ENCODE peak calls at places on chromosomes 13 and 19, in seven cellular contexts. One of them, this sample, is unnamed.
A peak's percentile ranks its signal among the peaks of the same experiment; 100 is the strongest.

GRCh38 chr19:39342647-39343305 is 555 bp downstream of the SAMD4B start:
- DNase-seq in astrocyte: no peak
- DNase-seq in heart right ventricle: peak; percentile 28
- DNase-seq in right atrium auricular region: no peak
- DNase-seq in IMR-90: no peak
- DNase-seq in body of pancreas: peak; percentile 15
- DNase-seq in DND-41: no peak
- DNase-seq in this sample: no peak

GRCh38 chr19:3919793-3920192 is 13.1 kb upstream of the NMRK2 start:
- DNase-seq in IMR-90: no peak
- DNase-seq in right atrium auricular region: no peak
- DNase-seq in DND-41: no peak
- DNase-seq in astrocyte: no peak
- DNase-seq in body of pancreas: no peak
- DNase-seq in heart right ventricle: no peak
- DNase-seq in this sample: no peak

GRCh38 chr13:90738881-90739280 is 608.6 kb upstream of the MIR17HG start:
- DNase-seq in body of pancreas: no peak
- DNase-seq in DND-41: no peak
- DNase-seq in astrocyte: peak; percentile 81
- DNase-seq in heart right ventricle: no peak
- DNase-seq in IMR-90: no peak
- DNase-seq in right atrium auricular region: no peak
- DNase-seq in this sample: no peak

GRCh38 chr19:6066661-6067646 is 43.3 kb downstream of the RFX2 start:
- DNase-seq in astrocyte: peak; percentile 88
- DNase-seq in heart right ventricle: peak; percentile 97
- DNase-seq in IMR-90: peak; percentile 86
- DNase-seq in right atrium auricular region: peak; percentile 99
- DNase-seq in DND-41: no peak
- DNase-seq in body of pancreas: peak; percentile 97
- DNase-seq in this sample: peak; percentile 49

GRCh38 chr13:91247768-91248167 is 99.7 kb upstream of the MIR17HG start:
- DNase-seq in DND-41: no peak
- DNase-seq in IMR-90: no peak
- DNase-seq in body of pancreas: no peak
- DNase-seq in right atrium auricular region: no peak
- DNase-seq in astrocyte: no peak
- DNase-seq in heart right ventricle: no peak
- DNase-seq in this sample: no peak

GRCh38 chr13:35888327-35888940 is 242.7 kb downstream of the DCLK1 start:
- DNase-seq in IMR-90: peak; percentile 18
- DNase-seq in heart right ventricle: no peak
- DNase-seq in astrocyte: peak; percentile 58
- DNase-seq in DND-41: no peak
- DNase-seq in body of pancreas: no peak
- DNase-seq in right atrium auricular region: no peak
- DNase-seq in this sample: no peak

GRCh38 chr13:77981191-77981925 is 62.7 kb upstream of the EDNRB start:
- DNase-seq in heart right ventricle: no peak
- DNase-seq in right atrium auricular region: no peak
- DNase-seq in DND-41: no peak
- DNase-seq in IMR-90: peak; percentile 13
- DNase-seq in astrocyte: peak; percentile 5
- DNase-seq in body of pancreas: no peak
- DNase-seq in this sample: no peak

GRCh38 chr19:55633866-55634265 is 6.9 kb upstream of the ZNF580 start:
- DNase-seq in IMR-90: no peak
- DNase-seq in heart right ventricle: no peak
- DNase-seq in right atrium auricular region: no peak
- DNase-seq in astrocyte: no peak
- DNase-seq in body of pancreas: no peak
- DNase-seq in DND-41: no peak
- DNase-seq in this sample: no peak

GRCh38 chr13:45100855-45101254 is 19.5 kb upstream of the GTF2F2 start:
- DNase-seq in DND-41: no peak
- DNase-seq in right atrium auricular region: no peak
- DNase-seq in heart right ventricle: no peak
- DNase-seq in astrocyte: no peak
- DNase-seq in body of pancreas: no peak
- DNase-seq in IMR-90: no peak
- DNase-seq in this sample: no peak

GRCh38 chr13:34413538-34414210 is 528.4 kb upstream of the NBEA start:
- DNase-seq in IMR-90: no peak
- DNase-seq in body of pancreas: no peak
- DNase-seq in heart right ventricle: no peak
- DNase-seq in right atrium auricular region: no peak
- DNase-seq in DND-41: no peak
- DNase-seq in astrocyte: peak; percentile 33
- DNase-seq in this sample: no peak

GRCh38 chr13:34412295-34412694 is 529.8 kb upstream of the NBEA start:
- DNase-seq in astrocyte: peak; percentile 26
- DNase-seq in right atrium auricular region: no peak
- DNase-seq in DND-41: no peak
- DNase-seq in body of pancreas: no peak
- DNase-seq in IMR-90: no peak
- DNase-seq in heart right ventricle: no peak
- DNase-seq in this sample: no peak

GRCh38 chr13:34411881-34412280 is 530.2 kb upstream of the NBEA start:
- DNase-seq in body of pancreas: no peak
- DNase-seq in astrocyte: no peak
- DNase-seq in right atrium auricular region: no peak
- DNase-seq in heart right ventricle: no peak
- DNase-seq in IMR-90: no peak
- DNase-seq in DND-41: no peak
- DNase-seq in this sample: no peak

GRCh38 chr13:34411177-34411576 is 530.9 kb upstream of the NBEA start:
- DNase-seq in IMR-90: no peak
- DNase-seq in heart right ventricle: no peak
- DNase-seq in DND-41: no peak
- DNase-seq in astrocyte: no peak
- DNase-seq in body of pancreas: no peak
- DNase-seq in right atrium auricular region: no peak
- DNase-seq in this sample: no peak

DNA sequence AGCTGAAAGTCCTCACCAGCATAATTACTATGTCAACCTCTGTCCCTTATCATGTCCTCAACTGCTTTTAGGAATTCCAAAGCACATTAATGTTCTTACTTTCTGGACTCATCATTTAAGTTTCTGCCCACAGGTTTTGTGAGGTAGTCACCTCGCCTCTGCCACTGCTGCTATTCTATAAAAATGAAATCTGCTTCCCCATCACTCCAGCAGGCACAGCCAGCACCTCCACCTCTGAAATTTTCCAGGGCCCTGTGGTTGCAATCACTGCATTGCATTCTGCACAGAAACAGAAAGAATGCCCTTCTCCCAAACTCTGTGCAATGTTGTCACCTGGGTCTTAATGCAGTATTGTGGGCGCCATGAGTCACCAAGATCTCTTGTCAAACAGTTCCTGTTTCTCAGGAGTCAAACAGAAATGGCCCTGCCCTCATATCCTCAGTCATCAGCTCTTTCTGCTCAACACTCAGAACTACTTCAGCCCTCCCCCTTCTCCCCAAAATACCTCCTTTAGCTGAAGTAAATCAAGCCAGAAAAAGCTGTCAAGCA is 529.2 kb upstream of the NBEA start:
- DNase-seq in right atrium auricular region: no peak
- DNase-seq in DND-41: no peak
- DNase-seq in body of pancreas: no peak
- DNase-seq in heart right ventricle: no peak
- DNase-seq in IMR-90: no peak
- DNase-seq in astrocyte: peak; percentile 73
- DNase-seq in this sample: no peak
- H3K9me3 ChIP-seq in right atrium auricular region: no peaks in the 10 kb centered on the region
- H3K9me3 ChIP-seq in DND-41: no peaks in the 10 kb centered on the region
- H3K9me3 ChIP-seq in body of pancreas: no peaks in the 10 kb centered on the region
- H3K9me3 ChIP-seq in heart right ventricle: no peaks in the 10 kb centered on the region
- H3K9me3 ChIP-seq in IMR-90: no peaks in the 10 kb centered on the region
- H3K9me3 ChIP-seq in astrocyte: no peaks in the 10 kb centered on the region
- H3K9me3 ChIP-seq in this sample: no peaks in the 10 kb centered on the region

DNA sequence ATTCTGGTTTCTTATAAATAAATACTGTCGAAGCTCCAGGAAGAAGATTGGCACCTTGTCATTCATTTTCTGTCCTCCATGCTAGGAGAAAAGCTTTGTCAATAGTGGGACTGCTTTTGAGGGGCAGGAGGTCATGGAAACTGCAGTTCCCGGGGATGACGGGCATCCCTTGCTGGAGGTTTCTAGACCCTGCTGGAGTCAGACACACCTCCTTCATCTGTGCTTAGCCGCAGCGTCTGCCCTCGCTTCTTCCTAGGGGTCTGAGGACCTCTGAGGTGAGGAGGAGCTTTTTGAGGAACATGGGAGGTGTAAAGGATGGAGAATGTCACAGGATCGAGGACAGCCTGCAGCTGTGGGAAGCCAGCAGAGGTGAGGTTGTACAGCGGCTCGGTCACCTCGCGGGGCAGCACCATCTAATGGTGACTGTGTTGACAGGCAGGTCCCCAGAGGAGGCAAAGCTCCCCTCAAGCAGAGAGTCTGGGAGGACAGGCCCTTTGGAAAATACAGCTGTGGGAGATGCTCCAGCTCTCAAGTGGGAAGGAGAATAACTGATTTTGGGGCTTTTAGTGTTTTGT is 172.7 kb upstream of the RNF113B start:
- DNase-seq in astrocyte: no peak
- DNase-seq in DND-41: no peak
- DNase-seq in body of pancreas: peak; percentile 57
- DNase-seq in IMR-90: no peak
- DNase-seq in heart right ventricle: peak; percentile 15
- DNase-seq in right atrium auricular region: no peak
- DNase-seq in this sample: no peak
- TF ChIP-seq CTCF in astrocyte: no peak
- TF ChIP-seq CTCF in DND-41: peak; percentile 15
- TF ChIP-seq CTCF in body of pancreas: peak; percentile 31
- TF ChIP-seq CTCF in IMR-90: no peak
- TF ChIP-seq CTCF in heart right ventricle: peak; percentile 45
- TF ChIP-seq CTCF in right atrium auricular region: no peak
- TF ChIP-seq CTCF in this sample: no peak

GRCh38 chr13:50080856-50081105 is 65.5 kb downstream of the KCNRG start:
- DNase-seq in body of pancreas: no peak
- DNase-seq in DND-41: no peak
- DNase-seq in astrocyte: no peak
- DNase-seq in right atrium auricular region: no peak
- DNase-seq in heart right ventricle: no peak
- DNase-seq in IMR-90: peak; percentile 27
- DNase-seq in this sample: no peak
- H3K27ac ChIP-seq in body of pancreas: peak overlapping the region; percentile 66
- H3K27ac ChIP-seq in DND-41: peak overlapping the region; percentile 96
- H3K27ac ChIP-seq in astrocyte: peak overlapping the region; percentile 95
- H3K27ac ChIP-seq in right atrium auricular region: peak overlapping the region; percentile 93
- H3K27ac ChIP-seq in heart right ventricle: peak overlapping the region; percentile 77
- H3K27ac ChIP-seq in IMR-90: peak overlapping the region; percentile 95
- H3K27ac ChIP-seq in this sample: peak overlapping the region; percentile 77

GRCh38 chr19:36805364-36805763 is 32.8 kb upstream of the ZNF850 start:
- DNase-seq in right atrium auricular region: no peak
- DNase-seq in astrocyte: no peak
- DNase-seq in DND-41: no peak
- DNase-seq in IMR-90: no peak
- DNase-seq in body of pancreas: no peak
- DNase-seq in heart right ventricle: no peak
- DNase-seq in this sample: no peak
- H3K9me3 ChIP-seq in right atrium auricular region: peaks cover 22% of the 10 kb centered on the region
- H3K9me3 ChIP-seq in astrocyte: peaks cover 6% of the 10 kb centered on the region
- H3K9me3 ChIP-seq in DND-41: peaks cover 13% of the 10 kb centered on the region
- H3K9me3 ChIP-seq in IMR-90: peaks cover 54% of the 10 kb centered on the region
- H3K9me3 ChIP-seq in body of pancreas: no peaks in the 10 kb centered on the region
- H3K9me3 ChIP-seq in heart right ventricle: peaks cover 6% of the 10 kb centered on the region
- H3K9me3 ChIP-seq in this sample: peaks cover 73% of the 10 kb centered on the region

DNA sequence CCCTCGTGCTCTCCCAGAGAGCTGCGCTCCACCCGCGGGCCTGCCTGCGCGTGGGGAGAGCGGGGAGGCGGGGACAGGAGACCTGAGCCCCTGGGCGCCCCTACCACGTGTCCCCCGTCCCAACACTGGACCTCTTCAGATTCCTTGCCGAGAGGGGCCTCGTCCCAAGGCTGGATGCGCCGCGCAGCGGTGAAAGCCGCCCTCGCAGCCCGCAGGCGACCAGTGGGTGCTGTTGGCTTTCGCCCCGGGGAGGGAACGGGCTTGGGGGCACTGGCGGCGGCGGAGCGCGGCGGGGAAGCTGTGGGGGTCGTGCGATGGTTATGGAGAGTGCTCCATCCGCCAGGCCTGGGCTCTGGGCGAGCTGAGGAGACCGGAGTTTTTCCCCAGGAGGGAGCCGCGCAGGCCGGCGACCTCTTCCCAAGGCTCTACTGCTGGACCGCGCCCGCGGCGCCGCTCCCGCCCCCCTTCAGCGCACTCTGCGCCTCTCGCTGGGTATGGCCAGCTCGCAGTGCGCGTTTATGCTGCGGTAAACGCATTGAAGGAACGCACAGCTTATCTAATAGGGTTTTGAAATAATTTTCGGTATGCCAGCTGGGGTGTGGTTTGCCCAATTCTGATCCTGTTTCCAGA is 17.2 kb upstream of the RNF17 start:
- DNase-seq in DND-41: no peak
- DNase-seq in right atrium auricular region: no peak
- DNase-seq in heart right ventricle: no peak
- DNase-seq in IMR-90: no peak
- DNase-seq in body of pancreas: no peak
- DNase-seq in astrocyte: no peak
- DNase-seq in this sample: no peak
- TF ChIP-seq CTCF in DND-41: no peak
- TF ChIP-seq CTCF in right atrium auricular region: no peak
- TF ChIP-seq CTCF in heart right ventricle: peak; percentile 17
- TF ChIP-seq CTCF in IMR-90: no peak
- TF ChIP-seq CTCF in body of pancreas: no peak
- TF ChIP-seq CTCF in astrocyte: no peak
- TF ChIP-seq CTCF in this sample: no peak

DNA sequence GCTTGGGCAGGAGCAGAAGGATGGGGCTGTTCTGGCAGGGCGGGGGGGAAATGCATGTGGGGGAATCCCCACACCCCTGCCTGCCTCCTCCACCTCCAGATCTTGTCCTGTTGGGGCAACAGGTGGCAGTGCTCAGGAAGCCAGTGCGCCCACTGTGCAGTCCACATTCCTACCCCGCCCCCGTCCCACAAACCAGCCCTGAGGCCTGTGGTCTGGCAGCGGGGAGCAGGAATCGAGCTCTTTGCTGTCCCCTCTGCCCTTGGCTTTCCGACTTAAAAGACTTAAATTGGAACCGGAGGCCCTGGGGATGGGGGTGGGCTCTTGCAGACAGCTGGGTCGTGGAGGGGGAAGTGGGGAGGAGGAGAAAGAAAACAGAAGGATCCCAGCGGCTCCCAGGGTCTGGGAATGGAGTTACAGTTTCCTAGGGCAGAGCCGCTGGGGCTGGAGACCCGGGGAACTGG is 4.3 kb downstream of the NANOS3 start:
- DNase-seq in body of pancreas: no peak
- DNase-seq in heart right ventricle: no peak
- DNase-seq in DND-41: peak; percentile 83
- DNase-seq in astrocyte: peak; percentile 59
- DNase-seq in right atrium auricular region: no peak
- DNase-seq in IMR-90: peak; percentile 27
- DNase-seq in this sample: no peak
- H3K27ac ChIP-seq in body of pancreas: no peak overlapping the region
- H3K27ac ChIP-seq in heart right ventricle: peak overlapping the region; percentile 87
- H3K27ac ChIP-seq in DND-41: peak overlapping the region; percentile 99
- H3K27ac ChIP-seq in astrocyte: no peak overlapping the region
- H3K27ac ChIP-seq in right atrium auricular region: peak overlapping the region; percentile 82
- H3K27ac ChIP-seq in IMR-90: no peak overlapping the region
- H3K27ac ChIP-seq in this sample: peak overlapping the region; percentile 39

GRCh38 chr19:36449059-36449670 is 30.7 kb upstream of the ZFP82 start:
- DNase-seq in DND-41: no peak
- DNase-seq in astrocyte: no peak
- DNase-seq in heart right ventricle: no peak
- DNase-seq in IMR-90: no peak
- DNase-seq in right atrium auricular region: no peak
- DNase-seq in body of pancreas: no peak
- DNase-seq in this sample: no peak
- H3K9me3 ChIP-seq in DND-41: peaks cover 51% of the 10 kb centered on the region
- H3K9me3 ChIP-seq in astrocyte: peaks cover 27% of the 10 kb centered on the region
- H3K9me3 ChIP-seq in heart right ventricle: peaks cover 27% of the 10 kb centered on the region
- H3K9me3 ChIP-seq in IMR-90: peaks cover 34% of the 10 kb centered on the region
- H3K9me3 ChIP-seq in right atrium auricular region: peaks cover 21% of the 10 kb centered on the region
- H3K9me3 ChIP-seq in body of pancreas: peaks cover 2% of the 10 kb centered on the region
- H3K9me3 ChIP-seq in this sample: peaks cover 85% of the 10 kb centered on the region

This sample was measured in CD4-positive, alpha-beta T cell.